ENCODE peak calls at places on chromosomes 16 and 17, in five cellular contexts. One of them, this sample, is unnamed.

GRCh38 chr17:5714993-5715392 is 130.7 kb upstream of the NLRP1 start:
- DNase-seq in NCI-H774: no peak
- DNase-seq in testis: no peak
- DNase-seq in nephron progenitor cell: no peak
- DNase-seq in aorta: no peak
- DNase-seq in this sample: no peak

GRCh38 chr17:29760279-29760721 is 137.6 kb upstream of the CORO6 start:
- DNase-seq in NCI-H774: no peak
- DNase-seq in testis: no peak
- DNase-seq in nephron progenitor cell: no peak
- DNase-seq in aorta: no peak
- DNase-seq in this sample: no peak

GRCh38 chr16:65965632-65966031 is 400.9 kb upstream of the CDH5 start:
- DNase-seq in NCI-H774: no peak
- DNase-seq in testis: no peak
- DNase-seq in nephron progenitor cell: no peak
- DNase-seq in aorta: no peak
- DNase-seq in this sample: no peak

GRCh38 chr17:9020824-9021157 is 519 bp upstream of the NTN1 start:
- DNase-seq in NCI-H774: no peak
- DNase-seq in testis: no peak
- DNase-seq in nephron progenitor cell: no peak
- DNase-seq in aorta: peak
- DNase-seq in this sample: no peak

GRCh38 chr17:55903028-55903690 is 152.3 kb downstream of the PCTP start:
- DNase-seq in NCI-H774: peak
- DNase-seq in testis: no peak
- DNase-seq in nephron progenitor cell: no peak
- DNase-seq in aorta: no peak
- DNase-seq in this sample: no peak

GRCh38 chr17:3754458-3755334 is 31.0 kb downstream of the HASPIN start:
- DNase-seq in NCI-H774: peak
- DNase-seq in testis: peak
- DNase-seq in nephron progenitor cell: peak
- DNase-seq in aorta: no peak
- DNase-seq in this sample: peak

GRCh38 chr17:39152134-39152884 is 872 bp upstream of the PLXDC1 start:
- DNase-seq in NCI-H774: peak
- DNase-seq in testis: no peak
- DNase-seq in nephron progenitor cell: peak
- DNase-seq in aorta: no peak
- DNase-seq in this sample: peak

GRCh38 chr17:66372182-66372581 is 69.8 kb downstream of the PRKCA start:
- DNase-seq in NCI-H774: no peak
- DNase-seq in testis: no peak
- DNase-seq in nephron progenitor cell: no peak
- DNase-seq in aorta: no peak
- DNase-seq in this sample: no peak

GRCh38 chr16:26963109-26963508 is 103.6 kb upstream of the C16orf82 start:
- DNase-seq in NCI-H774: no peak
- DNase-seq in testis: peak
- DNase-seq in nephron progenitor cell: peak
- DNase-seq in aorta: no peak
- DNase-seq in this sample: peak

GRCh38 chr16:81823111-81823510 is 44.0 kb downstream of the PLCG2 start:
- DNase-seq in NCI-H774: no peak
- DNase-seq in testis: no peak
- DNase-seq in nephron progenitor cell: no peak
- DNase-seq in aorta: no peak
- DNase-seq in this sample: no peak

GRCh38 chr17:79852748-79853147 is 13.5 kb upstream of the CBX4 start:
- DNase-seq in NCI-H774: no peak
- DNase-seq in testis: no peak
- DNase-seq in nephron progenitor cell: no peak
- DNase-seq in aorta: no peak
- DNase-seq in this sample: no peak

GRCh38 chr17:28745777-28746473 is 2.1 kb downstream of the TRAF4 start:
- DNase-seq in NCI-H774: no peak
- DNase-seq in testis: no peak
- DNase-seq in nephron progenitor cell: no peak
- DNase-seq in aorta: peak
- DNase-seq in this sample: no peak

GRCh38 chr16:68287276-68288251 is 23.2 kb downstream of the SLC7A6OS start:
- DNase-seq in NCI-H774: no peak
- DNase-seq in testis: peak
- DNase-seq in nephron progenitor cell: no peak
- DNase-seq in aorta: peak
- DNase-seq in this sample: no peak

GRCh38 chr17:64054304-64054703 is 33.9 kb upstream of the ICAM2 start:
- DNase-seq in NCI-H774: no peak
- DNase-seq in testis: no peak
- DNase-seq in nephron progenitor cell: no peak
- DNase-seq in aorta: no peak
- DNase-seq in this sample: no peak

GRCh38 chr16:15440852-15441251 is 6.5 kb downstream of the BMERB1 start:
- DNase-seq in NCI-H774: no peak
- DNase-seq in testis: no peak
- DNase-seq in nephron progenitor cell: no peak
- DNase-seq in aorta: no peak
- DNase-seq in this sample: no peak

GRCh38 chr16:60553316-60553801 is 1482.9 kb downstream of the CDH8 start:
- DNase-seq in NCI-H774: no peak
- DNase-seq in testis: no peak
- DNase-seq in nephron progenitor cell: peak
- DNase-seq in aorta: no peak
- DNase-seq in this sample: peak

This sample was measured in iPS-NIHi11.